ENCODE peak calls at places on chromosome 1, in six cellular contexts. One of them, this sample, is unnamed.
A peak's percentile ranks its signal among the peaks of the same experiment; 100 is the strongest.

GRCh38 chr1:32232558-32233304 is 10.5 kb downstream of the EIF3I start:
- DNase-seq in C1 segment of cervical spinal cord: no peak
- DNase-seq in stimulated activated CD8-positive, alpha-beta memory T cell treated with anti-CD3 and anti-CD28 coated beads, Interleukin-15, amount 100 ng/mL, for 24 hours: no peak
- DNase-seq in MCF 10A: no peak
- DNase-seq in cardiac fibroblast: no peak
- DNase-seq in activated T-cell treated with anti-CD3 and anti-CD28 coated beads, Interleukin-2, amount 50 U/mL, for 72 hours: no peak
- DNase-seq in this sample: no peak

GRCh38 chr1:226674892-226675719 is 64.0 kb downstream of the ITPKB start:
- DNase-seq in C1 segment of cervical spinal cord: no peak
- DNase-seq in stimulated activated CD8-positive, alpha-beta memory T cell treated with anti-CD3 and anti-CD28 coated beads, Interleukin-15, amount 100 ng/mL, for 24 hours: peak; percentile 31
- DNase-seq in MCF 10A: no peak
- DNase-seq in cardiac fibroblast: no peak
- DNase-seq in activated T-cell treated with anti-CD3 and anti-CD28 coated beads, Interleukin-2, amount 50 U/mL, for 72 hours: peak; percentile 79
- DNase-seq in this sample: no peak

GRCh38 chr1:193014354-193014753 is 44.8 kb downstream of the UCHL5 start:
- DNase-seq in C1 segment of cervical spinal cord: no peak
- DNase-seq in stimulated activated CD8-positive, alpha-beta memory T cell treated with anti-CD3 and anti-CD28 coated beads, Interleukin-15, amount 100 ng/mL, for 24 hours: no peak
- DNase-seq in MCF 10A: no peak
- DNase-seq in cardiac fibroblast: no peak
- DNase-seq in activated T-cell treated with anti-CD3 and anti-CD28 coated beads, Interleukin-2, amount 50 U/mL, for 72 hours: no peak
- DNase-seq in this sample: no peak

GRCh38 chr1:90507173-90507572 is 209.9 kb downstream of the BARHL2 start:
- DNase-seq in C1 segment of cervical spinal cord: no peak
- DNase-seq in stimulated activated CD8-positive, alpha-beta memory T cell treated with anti-CD3 and anti-CD28 coated beads, Interleukin-15, amount 100 ng/mL, for 24 hours: no peak
- DNase-seq in MCF 10A: no peak
- DNase-seq in cardiac fibroblast: no peak
- DNase-seq in activated T-cell treated with anti-CD3 and anti-CD28 coated beads, Interleukin-2, amount 50 U/mL, for 72 hours: no peak
- DNase-seq in this sample: no peak

GRCh38 chr1:147853391-147853790 is 49.2 kb upstream of the GJA8 start:
- DNase-seq in C1 segment of cervical spinal cord: no peak
- DNase-seq in stimulated activated CD8-positive, alpha-beta memory T cell treated with anti-CD3 and anti-CD28 coated beads, Interleukin-15, amount 100 ng/mL, for 24 hours: no peak
- DNase-seq in MCF 10A: no peak
- DNase-seq in cardiac fibroblast: peak; percentile 32
- DNase-seq in activated T-cell treated with anti-CD3 and anti-CD28 coated beads, Interleukin-2, amount 50 U/mL, for 72 hours: no peak
- DNase-seq in this sample: no peak

GRCh38 chr1:207223162-207223561 is 98.3 kb upstream of the CD55 start:
- DNase-seq in C1 segment of cervical spinal cord: no peak
- DNase-seq in stimulated activated CD8-positive, alpha-beta memory T cell treated with anti-CD3 and anti-CD28 coated beads, Interleukin-15, amount 100 ng/mL, for 24 hours: no peak
- DNase-seq in MCF 10A: no peak
- DNase-seq in cardiac fibroblast: no peak
- DNase-seq in activated T-cell treated with anti-CD3 and anti-CD28 coated beads, Interleukin-2, amount 50 U/mL, for 72 hours: no peak
- DNase-seq in this sample: peak; percentile 24

GRCh38 chr1:241639653-241640148 is 468 bp downstream of the CHML start:
- DNase-seq in C1 segment of cervical spinal cord: peak; percentile 58
- DNase-seq in stimulated activated CD8-positive, alpha-beta memory T cell treated with anti-CD3 and anti-CD28 coated beads, Interleukin-15, amount 100 ng/mL, for 24 hours: peak; percentile 14
- DNase-seq in MCF 10A: peak; percentile 63
- DNase-seq in cardiac fibroblast: no peak
- DNase-seq in activated T-cell treated with anti-CD3 and anti-CD28 coated beads, Interleukin-2, amount 50 U/mL, for 72 hours: peak; percentile 39
- DNase-seq in this sample: no peak

GRCh38 chr1:226062558-226063361 is at the start of gene H3-3A:
- DNase-seq in C1 segment of cervical spinal cord: peak; percentile 98
- DNase-seq in stimulated activated CD8-positive, alpha-beta memory T cell treated with anti-CD3 and anti-CD28 coated beads, Interleukin-15, amount 100 ng/mL, for 24 hours: peak; percentile 97
- DNase-seq in MCF 10A: peak; percentile 100
- DNase-seq in cardiac fibroblast: peak; percentile 97
- DNase-seq in activated T-cell treated with anti-CD3 and anti-CD28 coated beads, Interleukin-2, amount 50 U/mL, for 72 hours: peak; percentile 98
- DNase-seq in this sample: peak; percentile 83

GRCh38 chr1:222048030-222048632 is 306.2 kb upstream of the DUSP10 start:
- DNase-seq in C1 segment of cervical spinal cord: no peak
- DNase-seq in stimulated activated CD8-positive, alpha-beta memory T cell treated with anti-CD3 and anti-CD28 coated beads, Interleukin-15, amount 100 ng/mL, for 24 hours: no peak
- DNase-seq in MCF 10A: peak; percentile 55
- DNase-seq in cardiac fibroblast: peak; percentile 62
- DNase-seq in activated T-cell treated with anti-CD3 and anti-CD28 coated beads, Interleukin-2, amount 50 U/mL, for 72 hours: no peak
- DNase-seq in this sample: no peak

GRCh38 chr1:170623171-170623570 is 40.8 kb upstream of the PRRX1 start:
- DNase-seq in C1 segment of cervical spinal cord: no peak
- DNase-seq in stimulated activated CD8-positive, alpha-beta memory T cell treated with anti-CD3 and anti-CD28 coated beads, Interleukin-15, amount 100 ng/mL, for 24 hours: no peak
- DNase-seq in MCF 10A: peak; percentile 85
- DNase-seq in cardiac fibroblast: peak; percentile 71
- DNase-seq in activated T-cell treated with anti-CD3 and anti-CD28 coated beads, Interleukin-2, amount 50 U/mL, for 72 hours: no peak
- DNase-seq in this sample: peak; percentile 96

GRCh38 chr1:39491146-39491921 is at the start of gene BMP8A:
- DNase-seq in C1 segment of cervical spinal cord: peak; percentile 12
- DNase-seq in stimulated activated CD8-positive, alpha-beta memory T cell treated with anti-CD3 and anti-CD28 coated beads, Interleukin-15, amount 100 ng/mL, for 24 hours: peak; percentile 45
- DNase-seq in MCF 10A: no peak
- DNase-seq in cardiac fibroblast: peak; percentile 23
- DNase-seq in activated T-cell treated with anti-CD3 and anti-CD28 coated beads, Interleukin-2, amount 50 U/mL, for 72 hours: peak; percentile 74
- DNase-seq in this sample: no peak

GRCh38 chr1:177495878-177496277 is 325.1 kb downstream of the BRINP2 start:
- DNase-seq in C1 segment of cervical spinal cord: no peak
- DNase-seq in stimulated activated CD8-positive, alpha-beta memory T cell treated with anti-CD3 and anti-CD28 coated beads, Interleukin-15, amount 100 ng/mL, for 24 hours: no peak
- DNase-seq in MCF 10A: no peak
- DNase-seq in cardiac fibroblast: no peak
- DNase-seq in activated T-cell treated with anti-CD3 and anti-CD28 coated beads, Interleukin-2, amount 50 U/mL, for 72 hours: no peak
- DNase-seq in this sample: no peak

GRCh38 chr1:100360790-100361232 is 8.5 kb downstream of the CDC14A start:
- DNase-seq in C1 segment of cervical spinal cord: no peak
- DNase-seq in stimulated activated CD8-positive, alpha-beta memory T cell treated with anti-CD3 and anti-CD28 coated beads, Interleukin-15, amount 100 ng/mL, for 24 hours: no peak
- DNase-seq in MCF 10A: no peak
- DNase-seq in cardiac fibroblast: peak; percentile 50
- DNase-seq in activated T-cell treated with anti-CD3 and anti-CD28 coated beads, Interleukin-2, amount 50 U/mL, for 72 hours: no peak
- DNase-seq in this sample: no peak

GRCh38 chr1:105260018-105260417 is 1510.3 kb downstream of the AMY1C start:
- DNase-seq in C1 segment of cervical spinal cord: no peak
- DNase-seq in stimulated activated CD8-positive, alpha-beta memory T cell treated with anti-CD3 and anti-CD28 coated beads, Interleukin-15, amount 100 ng/mL, for 24 hours: no peak
- DNase-seq in MCF 10A: no peak
- DNase-seq in cardiac fibroblast: no peak
- DNase-seq in activated T-cell treated with anti-CD3 and anti-CD28 coated beads, Interleukin-2, amount 50 U/mL, for 72 hours: no peak
- DNase-seq in this sample: no peak

GRCh38 chr1:5859766-5860165 is 132.5 kb downstream of the NPHP4 start:
- DNase-seq in C1 segment of cervical spinal cord: no peak
- DNase-seq in stimulated activated CD8-positive, alpha-beta memory T cell treated with anti-CD3 and anti-CD28 coated beads, Interleukin-15, amount 100 ng/mL, for 24 hours: no peak
- DNase-seq in MCF 10A: no peak
- DNase-seq in cardiac fibroblast: no peak
- DNase-seq in activated T-cell treated with anti-CD3 and anti-CD28 coated beads, Interleukin-2, amount 50 U/mL, for 72 hours: no peak
- DNase-seq in this sample: no peak

GRCh38 chr1:91806777-91807700 is 78.9 kb downstream of the TGFBR3 start:
- DNase-seq in C1 segment of cervical spinal cord: no peak
- DNase-seq in stimulated activated CD8-positive, alpha-beta memory T cell treated with anti-CD3 and anti-CD28 coated beads, Interleukin-15, amount 100 ng/mL, for 24 hours: no peak
- DNase-seq in MCF 10A: peak; percentile 83
- DNase-seq in cardiac fibroblast: peak; percentile 95
- DNase-seq in activated T-cell treated with anti-CD3 and anti-CD28 coated beads, Interleukin-2, amount 50 U/mL, for 72 hours: no peak
- DNase-seq in this sample: peak; percentile 45

GRCh38 chr1:201419737-201420607 is 1.6 kb downstream of the TNNI1 start:
- DNase-seq in C1 segment of cervical spinal cord: no peak
- DNase-seq in stimulated activated CD8-positive, alpha-beta memory T cell treated with anti-CD3 and anti-CD28 coated beads, Interleukin-15, amount 100 ng/mL, for 24 hours: no peak
- DNase-seq in MCF 10A: no peak
- DNase-seq in cardiac fibroblast: peak; percentile 30
- DNase-seq in activated T-cell treated with anti-CD3 and anti-CD28 coated beads, Interleukin-2, amount 50 U/mL, for 72 hours: no peak
- DNase-seq in this sample: no peak

GRCh38 chr1:39434797-39435395 is 56.5 kb upstream of the BMP8A start:
- DNase-seq in C1 segment of cervical spinal cord: no peak
- DNase-seq in stimulated activated CD8-positive, alpha-beta memory T cell treated with anti-CD3 and anti-CD28 coated beads, Interleukin-15, amount 100 ng/mL, for 24 hours: no peak
- DNase-seq in MCF 10A: no peak
- DNase-seq in cardiac fibroblast: peak; percentile 15
- DNase-seq in activated T-cell treated with anti-CD3 and anti-CD28 coated beads, Interleukin-2, amount 50 U/mL, for 72 hours: no peak
- DNase-seq in this sample: no peak

GRCh38 chr1:200512191-200512590 is 102.4 kb upstream of the ZNF281 start:
- DNase-seq in C1 segment of cervical spinal cord: no peak
- DNase-seq in stimulated activated CD8-positive, alpha-beta memory T cell treated with anti-CD3 and anti-CD28 coated beads, Interleukin-15, amount 100 ng/mL, for 24 hours: no peak
- DNase-seq in MCF 10A: peak; percentile 47
- DNase-seq in cardiac fibroblast: no peak
- DNase-seq in activated T-cell treated with anti-CD3 and anti-CD28 coated beads, Interleukin-2, amount 50 U/mL, for 72 hours: no peak
- DNase-seq in this sample: peak; percentile 88

GRCh38 chr1:160004427-160004826 is 27.4 kb downstream of the PIGM start:
- DNase-seq in C1 segment of cervical spinal cord: no peak
- DNase-seq in stimulated activated CD8-positive, alpha-beta memory T cell treated with anti-CD3 and anti-CD28 coated beads, Interleukin-15, amount 100 ng/mL, for 24 hours: no peak
- DNase-seq in MCF 10A: no peak
- DNase-seq in cardiac fibroblast: no peak
- DNase-seq in activated T-cell treated with anti-CD3 and anti-CD28 coated beads, Interleukin-2, amount 50 U/mL, for 72 hours: no peak
- DNase-seq in this sample: no peak

GRCh38 chr1:157137773-157138219 is 399 bp downstream of the ETV3 start:
- DNase-seq in C1 segment of cervical spinal cord: no peak
- DNase-seq in stimulated activated CD8-positive, alpha-beta memory T cell treated with anti-CD3 and anti-CD28 coated beads, Interleukin-15, amount 100 ng/mL, for 24 hours: no peak
- DNase-seq in MCF 10A: no peak
- DNase-seq in cardiac fibroblast: no peak
- DNase-seq in activated T-cell treated with anti-CD3 and anti-CD28 coated beads, Interleukin-2, amount 50 U/mL, for 72 hours: no peak
- DNase-seq in this sample: no peak

GRCh38 chr1:101520302-101520701 is 283.5 kb downstream of the S1PR1 start:
- DNase-seq in C1 segment of cervical spinal cord: no peak
- DNase-seq in stimulated activated CD8-positive, alpha-beta memory T cell treated with anti-CD3 and anti-CD28 coated beads, Interleukin-15, amount 100 ng/mL, for 24 hours: no peak
- DNase-seq in MCF 10A: peak; percentile 65
- DNase-seq in cardiac fibroblast: peak; percentile 67
- DNase-seq in activated T-cell treated with anti-CD3 and anti-CD28 coated beads, Interleukin-2, amount 50 U/mL, for 72 hours: peak; percentile 8
- DNase-seq in this sample: no peak

GRCh38 chr1:179231923-179232322 is 2.4 kb upstream of the ABL2 start:
- DNase-seq in C1 segment of cervical spinal cord: no peak
- DNase-seq in stimulated activated CD8-positive, alpha-beta memory T cell treated with anti-CD3 and anti-CD28 coated beads, Interleukin-15, amount 100 ng/mL, for 24 hours: no peak
- DNase-seq in MCF 10A: no peak
- DNase-seq in cardiac fibroblast: no peak
- DNase-seq in activated T-cell treated with anti-CD3 and anti-CD28 coated beads, Interleukin-2, amount 50 U/mL, for 72 hours: no peak
- DNase-seq in this sample: no peak

GRCh38 chr1:31799196-31799894 is 16.5 kb downstream of the SPOCD1 start:
- DNase-seq in C1 segment of cervical spinal cord: no peak
- DNase-seq in stimulated activated CD8-positive, alpha-beta memory T cell treated with anti-CD3 and anti-CD28 coated beads, Interleukin-15, amount 100 ng/mL, for 24 hours: no peak
- DNase-seq in MCF 10A: no peak
- DNase-seq in cardiac fibroblast: no peak
- DNase-seq in activated T-cell treated with anti-CD3 and anti-CD28 coated beads, Interleukin-2, amount 50 U/mL, for 72 hours: no peak
- DNase-seq in this sample: no peak

GRCh38 chr1:187070076-187070475 is 241.3 kb downstream of the PLA2G4A start:
- DNase-seq in C1 segment of cervical spinal cord: no peak
- DNase-seq in stimulated activated CD8-positive, alpha-beta memory T cell treated with anti-CD3 and anti-CD28 coated beads, Interleukin-15, amount 100 ng/mL, for 24 hours: no peak
- DNase-seq in MCF 10A: peak; percentile 8
- DNase-seq in cardiac fibroblast: no peak
- DNase-seq in activated T-cell treated with anti-CD3 and anti-CD28 coated beads, Interleukin-2, amount 50 U/mL, for 72 hours: no peak
- DNase-seq in this sample: peak; percentile 70

GRCh38 chr1:52901384-52901783 is 20.2 kb downstream of the ECHDC2 start:
- DNase-seq in C1 segment of cervical spinal cord: no peak
- DNase-seq in stimulated activated CD8-positive, alpha-beta memory T cell treated with anti-CD3 and anti-CD28 coated beads, Interleukin-15, amount 100 ng/mL, for 24 hours: no peak
- DNase-seq in MCF 10A: no peak
- DNase-seq in cardiac fibroblast: no peak
- DNase-seq in activated T-cell treated with anti-CD3 and anti-CD28 coated beads, Interleukin-2, amount 50 U/mL, for 72 hours: no peak
- DNase-seq in this sample: no peak

GRCh38 chr1:171213559-171214454 is 28.7 kb downstream of the FMO2 start:
- DNase-seq in C1 segment of cervical spinal cord: no peak
- DNase-seq in stimulated activated CD8-positive, alpha-beta memory T cell treated with anti-CD3 and anti-CD28 coated beads, Interleukin-15, amount 100 ng/mL, for 24 hours: no peak
- DNase-seq in MCF 10A: no peak
- DNase-seq in cardiac fibroblast: no peak
- DNase-seq in activated T-cell treated with anti-CD3 and anti-CD28 coated beads, Interleukin-2, amount 50 U/mL, for 72 hours: no peak
- DNase-seq in this sample: no peak

GRCh38 chr1:50488403-50488802 is 65.2 kb upstream of the DMRTA2 start:
- DNase-seq in C1 segment of cervical spinal cord: no peak
- DNase-seq in stimulated activated CD8-positive, alpha-beta memory T cell treated with anti-CD3 and anti-CD28 coated beads, Interleukin-15, amount 100 ng/mL, for 24 hours: no peak
- DNase-seq in MCF 10A: no peak
- DNase-seq in cardiac fibroblast: peak; percentile 38
- DNase-seq in activated T-cell treated with anti-CD3 and anti-CD28 coated beads, Interleukin-2, amount 50 U/mL, for 72 hours: no peak
- DNase-seq in this sample: no peak

GRCh38 chr1:16321176-16321867 is 31.0 kb downstream of the FBXO42 start:
- DNase-seq in C1 segment of cervical spinal cord: no peak
- DNase-seq in stimulated activated CD8-positive, alpha-beta memory T cell treated with anti-CD3 and anti-CD28 coated beads, Interleukin-15, amount 100 ng/mL, for 24 hours: no peak
- DNase-seq in MCF 10A: peak; percentile 79
- DNase-seq in cardiac fibroblast: peak; percentile 44
- DNase-seq in activated T-cell treated with anti-CD3 and anti-CD28 coated beads, Interleukin-2, amount 50 U/mL, for 72 hours: no peak
- DNase-seq in this sample: peak; percentile 88

GRCh38 chr1:154851392-154852177 is 18.5 kb downstream of the KCNN3 start:
- DNase-seq in C1 segment of cervical spinal cord: no peak
- DNase-seq in stimulated activated CD8-positive, alpha-beta memory T cell treated with anti-CD3 and anti-CD28 coated beads, Interleukin-15, amount 100 ng/mL, for 24 hours: no peak
- DNase-seq in MCF 10A: no peak
- DNase-seq in cardiac fibroblast: no peak
- DNase-seq in activated T-cell treated with anti-CD3 and anti-CD28 coated beads, Interleukin-2, amount 50 U/mL, for 72 hours: no peak
- DNase-seq in this sample: no peak

GRCh38 chr1:68919070-68919469 is 422.2 kb upstream of the DEPDC1 start:
- DNase-seq in C1 segment of cervical spinal cord: no peak
- DNase-seq in stimulated activated CD8-positive, alpha-beta memory T cell treated with anti-CD3 and anti-CD28 coated beads, Interleukin-15, amount 100 ng/mL, for 24 hours: no peak
- DNase-seq in MCF 10A: no peak
- DNase-seq in cardiac fibroblast: peak; percentile 14
- DNase-seq in activated T-cell treated with anti-CD3 and anti-CD28 coated beads, Interleukin-2, amount 50 U/mL, for 72 hours: no peak
- DNase-seq in this sample: peak; percentile 9

GRCh38 chr1:54716299-54717047 is 812 bp downstream of the TTC4 start:
- DNase-seq in C1 segment of cervical spinal cord: no peak
- DNase-seq in stimulated activated CD8-positive, alpha-beta memory T cell treated with anti-CD3 and anti-CD28 coated beads, Interleukin-15, amount 100 ng/mL, for 24 hours: no peak
- DNase-seq in MCF 10A: peak; percentile 44
- DNase-seq in cardiac fibroblast: peak; percentile 33
- DNase-seq in activated T-cell treated with anti-CD3 and anti-CD28 coated beads, Interleukin-2, amount 50 U/mL, for 72 hours: no peak
- DNase-seq in this sample: peak; percentile 64

GRCh38 chr1:10806966-10807365 is 10.5 kb upstream of the CASZ1 start:
- DNase-seq in C1 segment of cervical spinal cord: no peak
- DNase-seq in stimulated activated CD8-positive, alpha-beta memory T cell treated with anti-CD3 and anti-CD28 coated beads, Interleukin-15, amount 100 ng/mL, for 24 hours: no peak
- DNase-seq in MCF 10A: no peak
- DNase-seq in cardiac fibroblast: no peak
- DNase-seq in activated T-cell treated with anti-CD3 and anti-CD28 coated beads, Interleukin-2, amount 50 U/mL, for 72 hours: no peak
- DNase-seq in this sample: no peak

GRCh38 chr1:101995984-101996731 is 568 bp downstream of the OLFM3 start:
- DNase-seq in C1 segment of cervical spinal cord: peak; percentile 11
- DNase-seq in stimulated activated CD8-positive, alpha-beta memory T cell treated with anti-CD3 and anti-CD28 coated beads, Interleukin-15, amount 100 ng/mL, for 24 hours: no peak
- DNase-seq in MCF 10A: no peak
- DNase-seq in cardiac fibroblast: no peak
- DNase-seq in activated T-cell treated with anti-CD3 and anti-CD28 coated beads, Interleukin-2, amount 50 U/mL, for 72 hours: no peak
- DNase-seq in this sample: no peak